ENCODE peak calls at places on chromosomes 3 and 15, in four cellular contexts. W, M, D and L are unnamed samples. For H3K9me3, the result is how much of the 10 kb centered on the place peaks cover.

GRCh38 chr3:106699093-106699492 is 678.1 kb upstream of the CCDC54 start:
- DNase-seq in M (no peak), W (no peak), D (no peak), L (no peak)

GRCh38 chr3:122892561-122892960 is 97.7 kb downstream of the SLC49A4 start:
- DNase-seq in M (no peak), W (no peak), D (no peak), L (no peak)

GRCh38 chr15:42456539-42456938 is 34.4 kb downstream of the ZNF106 start:
- DNase-seq in W (no peak), D (no peak), M (no peak), L (no peak)

GRCh38 chr15:100902436-100903190 is 16.5 kb upstream of the LRRK1 start:
- DNase-seq in M (no peak), W (peak), D (peak), L (no peak)

GRCh38 chr15:101657968-101658784 is 6.0 kb upstream of the TM2D3 start:
- DNase-seq in D (peak), M (no peak), W (no peak), L (no peak)

GRCh38 chr15:66024116-66024515 is 154.8 kb downstream of the RAB11A start:
- DNase-seq in W (no peak), D (no peak), M (no peak), L (no peak)

GRCh38 chr15:86106306-86106705 is 26.6 kb downstream of the AGBL1 start:
- DNase-seq in M (no peak), D (no peak), W (no peak), L (no peak)

GRCh38 chr15:45448066-45448510 is 69.7 kb upstream of the GATM start:
- DNase-seq in D (no peak), M (no peak), W (peak), L (no peak)

GRCh38 chr3:141015486-141015885 is 35.7 kb upstream of the SPSB4 start:
- DNase-seq in M (no peak), D (no peak), W (peak), L (no peak)

GRCh38 chr3:96576935-96577334 is 237.5 kb upstream of the EPHA6 start:
- DNase-seq in W (no peak), D (no peak), M (no peak), L (no peak)

GRCh38 chr3:156389151-156389760 is 165.7 kb downstream of the SSR3 start:
- DNase-seq in W (no peak), D (no peak), M (no peak), L (no peak)

GRCh38 chr3:80677796-80678195 is 910.0 kb upstream of the ROBO1 start:
- DNase-seq in D (no peak), M (no peak), W (no peak), L (no peak)

GRCh38 chr15:89972085-89972484 is 29.0 kb upstream of the ZNF710 start:
- DNase-seq in W (no peak), D (no peak), M (no peak), L (no peak)

GRCh38 chr15:93121994-93122910 is 33.2 kb upstream of the RGMA start:
- DNase-seq in M (no peak), W (no peak), D (no peak), L (no peak)

GRCh38 chr3:51682079-51682478 is 11.0 kb downstream of the TEX264 start:
- DNase-seq in M (peak), D (peak), W (peak), L (peak)

GRCh38 chr15:37034835-37035234 is 65.5 kb downstream of the MEIS2 start:
- DNase-seq in D (no peak), W (no peak), M (no peak), L (no peak)

GRCh38 chr3:153305189-153305588 is 143.2 kb downstream of the RAP2B start:
- DNase-seq in W (no peak), M (no peak), D (no peak), L (no peak)

GRCh38 chr3:129016366-129016724 is 15.2 kb downstream of the EFCC1 start:
- DNase-seq in D (peak), M (peak), W (no peak), L (peak)

GRCh38 chr3:13491206-13491974 is 11.3 kb downstream of the HDAC11 start:
- DNase-seq in D (no peak), W (no peak), M (no peak), L (no peak)

GRCh38 chr3:186057594-186057993 is 51.3 kb downstream of the ETV5 start:
- DNase-seq in M (no peak), D (no peak), W (peak), L (no peak)

GRCh38 chr3:155064920-155065319 is 15.2 kb upstream of the MME start:
- DNase-seq in W (no peak), M (no peak), D (no peak), L (no peak)

GRCh38 chr3:63274359-63274758 is 3.7 kb upstream of the SYNPR start:
- DNase-seq in M (no peak), W (no peak), D (no peak), L (no peak)
- TF ChIP-seq CTCF in M (no peak), W (no peak), D (no peak), L (no peak)

GRCh38 chr3:66425032-66425431 is 75.8 kb downstream of the LRIG1 start:
- DNase-seq in W (no peak), D (no peak), M (no peak), L (no peak)
- H3K9me3 ChIP-seq in W (under half), D (under half), M (under half), L (under half)

DNA sequence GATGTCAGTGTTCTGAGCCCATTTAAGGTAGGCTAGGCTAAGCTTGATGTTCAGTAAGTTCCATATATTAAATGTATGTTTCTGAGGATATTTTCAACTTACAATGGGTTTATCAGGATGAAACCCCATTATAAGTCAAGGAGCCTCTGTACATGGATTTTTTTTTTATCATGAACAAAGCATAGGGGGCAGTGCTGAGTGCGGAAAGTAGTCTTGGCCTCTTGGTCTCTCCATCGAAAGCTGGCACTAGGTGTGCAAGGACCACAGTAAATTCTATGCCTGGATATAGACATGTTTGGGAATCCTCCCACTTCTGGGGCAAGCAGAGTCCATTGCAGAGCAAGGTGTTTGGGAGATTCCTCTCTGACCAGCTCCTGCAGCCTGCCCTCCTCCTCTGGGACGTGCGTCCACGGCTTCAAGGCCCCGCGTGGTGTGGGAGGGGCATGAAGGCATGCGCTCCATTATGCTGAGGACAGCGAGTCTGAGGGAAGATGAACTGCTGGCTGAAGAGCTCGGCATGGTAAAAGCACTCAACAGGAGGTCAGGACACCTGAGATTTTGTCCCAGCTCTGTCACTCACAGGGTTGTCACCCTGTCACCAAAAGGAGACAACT is 122.9 kb upstream of the LIPC start:
- DNase-seq in D (no peak), M (no peak), W (no peak), L (no peak)
- TF ChIP-seq CTCF in D (no peak), M (no peak), W (no peak), L (no peak)

GRCh38 chr3:44642337-44642736 is 6.2 kb upstream of the ZNF35 start:
- DNase-seq in D (no peak), W (no peak), M (no peak), L (no peak)

GRCh38 chr3:44647771-44648170 is 761 bp upstream of the ZNF35 start:
- DNase-seq in M (no peak), D (no peak), W (no peak), L (no peak)

GRCh38 chr3:44648564-44649229 is at the start of gene ZNF35:
- DNase-seq in M (no peak), W (peak), D (peak), L (peak)

GRCh38 chr3:44643024-44643423 is 5.5 kb upstream of the ZNF35 start:
- DNase-seq in D (no peak), M (no peak), W (no peak), L (no peak)
- H3K9me3 ChIP-seq in D (half or more), M (under half), W (under half), L (half or more)

DNA sequence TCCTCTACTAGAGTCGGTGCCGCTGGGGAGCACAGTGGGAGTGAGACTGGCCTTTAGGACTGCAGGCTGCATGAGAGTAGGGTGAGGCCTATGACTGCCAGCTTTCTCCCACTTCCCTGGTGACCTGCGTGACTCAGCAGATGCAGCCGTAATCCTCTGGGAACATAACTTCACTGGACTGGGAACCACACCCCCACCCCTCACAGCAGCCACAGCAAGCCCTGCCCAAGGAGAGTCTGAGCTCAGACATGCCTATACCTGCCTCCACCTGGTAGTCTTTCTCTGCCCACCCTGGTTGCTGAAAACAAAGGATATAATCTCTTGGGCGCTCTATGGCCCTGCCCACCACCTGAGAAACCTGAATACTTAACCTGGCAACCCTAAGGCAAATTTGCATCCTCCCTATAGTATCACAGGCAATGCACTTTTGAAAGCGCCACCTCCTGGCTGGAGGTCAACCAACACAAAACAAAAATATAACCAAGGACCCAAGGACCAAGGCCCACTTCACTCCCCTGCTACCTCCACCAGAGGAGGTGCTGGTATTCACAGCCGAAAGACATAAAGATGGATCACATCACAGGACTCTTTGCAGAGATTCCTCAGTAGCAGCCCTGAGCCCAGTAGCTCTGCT is 308.9 kb downstream of the CTNNB1 start:
- DNase-seq in W (peak), M (no peak), D (no peak), L (no peak)
- TF ChIP-seq CTCF in W (peak), M (no peak), D (no peak), L (no peak)

GRCh38 chr3:16142350-16143050 is 32.0 kb upstream of the GALNT15 start:
- DNase-seq in D (no peak), M (no peak), W (no peak), L (no peak)
- H3K9me3 ChIP-seq in D (under half), M (under half), W (under half), L (under half)

DNA sequence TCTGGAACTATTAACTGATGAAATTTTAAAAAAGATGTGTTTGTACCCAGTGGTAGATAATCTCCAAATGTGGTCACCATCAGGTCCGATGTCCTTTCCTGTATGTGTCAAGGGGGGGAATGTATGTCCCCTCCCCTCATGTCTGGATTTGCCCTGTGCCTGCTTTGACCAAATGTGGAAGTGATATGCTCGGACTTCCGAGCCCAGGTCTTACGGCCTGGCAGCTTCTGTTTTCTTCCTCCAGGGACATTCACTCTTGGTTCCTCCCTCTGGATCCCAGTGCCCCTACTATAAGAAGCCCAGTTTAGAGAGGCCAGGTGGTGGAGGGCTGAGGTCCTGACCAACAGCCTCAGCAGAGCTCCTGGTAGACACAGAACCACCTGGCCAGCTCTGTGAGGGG is 75.5 kb downstream of the CCR1 start:
- DNase-seq in M (no peak), W (no peak), D (no peak), L (no peak)
- TF ChIP-seq CTCF in M (no peak), W (no peak), D (no peak), L (no peak)

GRCh38 chr3:99467420-99467819 is 171.0 kb upstream of the COL8A1 start:
- DNase-seq in W (no peak), D (no peak), M (no peak), L (no peak)

GRCh38 chr3:99473321-99473751 is 165.1 kb upstream of the COL8A1 start:
- DNase-seq in D (no peak), W (peak), M (no peak), L (no peak)

GRCh38 chr3:99471353-99472323 is 166.8 kb upstream of the COL8A1 start:
- DNase-seq in W (no peak), M (no peak), D (no peak), L (no peak)

GRCh38 chr3:99472385-99472784 is 166.0 kb upstream of the COL8A1 start:
- DNase-seq in D (no peak), M (no peak), W (no peak), L (no peak)

GRCh38 chr3:99468918-99469317 is 169.5 kb upstream of the COL8A1 start:
- DNase-seq in M (no peak), D (no peak), W (peak), L (no peak)
- H3K9me3 ChIP-seq in M (under half), D (under half), W (under half), L (under half)